ENCODE peak calls at places on chromosomes 16 and 17, in five cellular contexts. One of them, this sample, is unnamed. For H3K36me3, the result is how much of the 10 kb centered on the place peaks cover.

GRCh38 chr16:3618782-3619166 is 7.4 kb upstream of the SLX4 start:
- DNase-seq in vagina: no peak
- DNase-seq in lung: no peak
- DNase-seq in cardiac muscle cell: no peak
- DNase-seq in GM23338: no peak
- DNase-seq in this sample: no peak

GRCh38 chr17:41324180-41325075 is 8.9 kb upstream of the KRTAP17-1 start:
- DNase-seq in lung: no peak
- DNase-seq in vagina: peak
- DNase-seq in GM23338: peak
- DNase-seq in cardiac muscle cell: peak
- DNase-seq in this sample: peak

GRCh38 chr17:1865252-1866037 is 35.6 kb downstream of the RPA1 start:
- DNase-seq in vagina: no peak
- DNase-seq in GM23338: peak
- DNase-seq in cardiac muscle cell: peak
- DNase-seq in lung: no peak
- DNase-seq in this sample: peak

GRCh38 chr17:72299092-72299491 is 178.3 kb downstream of the SOX9 start:
- DNase-seq in lung: no peak
- DNase-seq in GM23338: no peak
- DNase-seq in cardiac muscle cell: no peak
- DNase-seq in vagina: no peak
- DNase-seq in this sample: no peak

GRCh38 chr16:68367891-68368601 is 57.2 kb downstream of the PRMT7 start:
- DNase-seq in cardiac muscle cell: no peak
- DNase-seq in GM23338: no peak
- DNase-seq in lung: no peak
- DNase-seq in vagina: no peak
- DNase-seq in this sample: no peak

GRCh38 chr16:50476486-50477260 is 71.5 kb upstream of the NKD1 start:
- DNase-seq in GM23338: no peak
- DNase-seq in cardiac muscle cell: no peak
- DNase-seq in lung: no peak
- DNase-seq in vagina: no peak
- DNase-seq in this sample: no peak

GRCh38 chr16:68429081-68429740 is 19.1 kb downstream of the SMPD3 start:
- DNase-seq in GM23338: no peak
- DNase-seq in lung: no peak
- DNase-seq in vagina: no peak
- DNase-seq in cardiac muscle cell: no peak
- DNase-seq in this sample: no peak

GRCh38 chr16:175145-175949 is 1.1 kb upstream of the HBA1 start:
- DNase-seq in vagina: no peak
- DNase-seq in lung: no peak
- DNase-seq in GM23338: no peak
- DNase-seq in cardiac muscle cell: no peak
- DNase-seq in this sample: no peak

GRCh38 chr17:44983563-44983962 is 15.5 kb upstream of the C1QL1 start:
- DNase-seq in cardiac muscle cell: peak
- DNase-seq in GM23338: no peak
- DNase-seq in lung: no peak
- DNase-seq in vagina: no peak
- DNase-seq in this sample: no peak

GRCh38 chr17:56284501-56284900 is 131.2 kb downstream of the ANKFN1 start:
- DNase-seq in cardiac muscle cell: no peak
- DNase-seq in vagina: no peak
- DNase-seq in GM23338: no peak
- DNase-seq in lung: no peak
- DNase-seq in this sample: no peak

GRCh38 chr17:40538019-40538935 is 27.0 kb downstream of the CCR7 start:
- DNase-seq in lung: peak
- DNase-seq in GM23338: no peak
- DNase-seq in cardiac muscle cell: no peak
- DNase-seq in vagina: no peak
- DNase-seq in this sample: no peak

GRCh38 chr16:54954220-54954619 is 23.6 kb downstream of the IRX5 start:
- DNase-seq in GM23338: no peak
- DNase-seq in cardiac muscle cell: no peak
- DNase-seq in vagina: no peak
- DNase-seq in lung: no peak
- DNase-seq in this sample: no peak

GRCh38 chr16:1014771-1015495 is 33.4 kb downstream of the SOX8 start:
- DNase-seq in cardiac muscle cell: peak
- DNase-seq in vagina: no peak
- DNase-seq in lung: no peak
- DNase-seq in GM23338: no peak
- DNase-seq in this sample: no peak

GRCh38 chr17:32772453-32773025 is 104.4 kb downstream of the MYO1D start:
- DNase-seq in cardiac muscle cell: no peak
- DNase-seq in vagina: no peak
- DNase-seq in GM23338: no peak
- DNase-seq in lung: no peak
- DNase-seq in this sample: no peak

GRCh38 chr16:89102035-89102776 is 8.6 kb downstream of the ACSF3 start:
- DNase-seq in GM23338: no peak
- DNase-seq in vagina: no peak
- DNase-seq in cardiac muscle cell: no peak
- DNase-seq in lung: no peak
- DNase-seq in this sample: no peak

GRCh38 chr16:89099905-89100304 is 6.3 kb downstream of the ACSF3 start:
- DNase-seq in vagina: no peak
- DNase-seq in GM23338: no peak
- DNase-seq in cardiac muscle cell: no peak
- DNase-seq in lung: no peak
- DNase-seq in this sample: no peak

GRCh38 chr16:89100601-89101302 is 7.1 kb downstream of the ACSF3 start:
- DNase-seq in vagina: no peak
- DNase-seq in cardiac muscle cell: no peak
- DNase-seq in lung: no peak
- DNase-seq in GM23338: no peak
- DNase-seq in this sample: no peak

GRCh38 chr16:89102777-89103073 is 9.1 kb downstream of the ACSF3 start:
- DNase-seq in cardiac muscle cell: no peak
- DNase-seq in lung: no peak
- DNase-seq in GM23338: no peak
- DNase-seq in vagina: no peak
- DNase-seq in this sample: no peak

GRCh38 chr16:89101303-89102034 is 7.8 kb downstream of the ACSF3 start:
- DNase-seq in vagina: no peak
- DNase-seq in cardiac muscle cell: no peak
- DNase-seq in GM23338: no peak
- DNase-seq in lung: no peak
- DNase-seq in this sample: no peak
- H3K36me3 ChIP-seq in vagina: under half
- H3K36me3 ChIP-seq in cardiac muscle cell: under half
- H3K36me3 ChIP-seq in GM23338: under half
- H3K36me3 ChIP-seq in lung: half or more
- H3K36me3 ChIP-seq in this sample: under half

GRCh38 chr16:89960966-89961365 is 12.4 kb downstream of the DEF8 start:
- DNase-seq in lung: no peak
- DNase-seq in GM23338: no peak
- DNase-seq in vagina: no peak
- DNase-seq in cardiac muscle cell: no peak
- DNase-seq in this sample: no peak
- H3K36me3 ChIP-seq in lung: half or more
- H3K36me3 ChIP-seq in GM23338: under half
- H3K36me3 ChIP-seq in vagina: under half
- H3K36me3 ChIP-seq in cardiac muscle cell: under half
- H3K36me3 ChIP-seq in this sample: under half

DNA sequence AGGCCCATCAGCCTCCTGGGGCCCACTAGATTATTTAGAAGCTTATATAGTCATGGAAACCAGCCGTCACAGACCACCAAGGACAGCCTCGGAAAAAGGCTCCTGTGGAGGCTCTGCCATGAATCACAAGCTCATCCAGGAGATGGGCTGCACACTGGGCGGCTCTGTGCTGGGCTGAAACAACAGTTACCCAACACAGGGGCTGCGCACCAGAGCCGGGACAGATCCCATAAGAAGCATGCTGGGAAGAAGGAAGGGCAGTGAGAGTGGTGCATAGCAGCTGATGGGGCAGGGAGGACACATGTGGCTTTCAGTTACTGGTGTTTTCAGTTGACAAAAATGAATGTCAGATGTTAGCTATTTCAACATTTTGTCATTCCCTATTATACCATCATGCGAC is 67.7 kb upstream of the GSG1L start:
- DNase-seq in lung: no peak
- DNase-seq in cardiac muscle cell: no peak
- DNase-seq in GM23338: no peak
- DNase-seq in vagina: no peak
- DNase-seq in this sample: no peak
- H3K36me3 ChIP-seq in lung: under half
- H3K36me3 ChIP-seq in cardiac muscle cell: under half
- H3K36me3 ChIP-seq in GM23338: under half
- H3K36me3 ChIP-seq in vagina: under half
- H3K36me3 ChIP-seq in this sample: half or more

GRCh38 chr16:89014611-89015230 is 37.7 kb upstream of the CBFA2T3 start:
- DNase-seq in cardiac muscle cell: no peak
- DNase-seq in lung: no peak
- DNase-seq in vagina: no peak
- DNase-seq in GM23338: no peak
- DNase-seq in this sample: no peak

GRCh38 chr16:89011909-89012621 is 35.1 kb upstream of the CBFA2T3 start:
- DNase-seq in GM23338: no peak
- DNase-seq in lung: no peak
- DNase-seq in cardiac muscle cell: no peak
- DNase-seq in vagina: no peak
- DNase-seq in this sample: no peak

GRCh38 chr16:89012622-89012995 is 35.6 kb upstream of the CBFA2T3 start:
- DNase-seq in lung: no peak
- DNase-seq in cardiac muscle cell: no peak
- DNase-seq in GM23338: no peak
- DNase-seq in vagina: no peak
- DNase-seq in this sample: no peak

GRCh38 chr16:89013692-89014455 is 36.9 kb upstream of the CBFA2T3 start:
- DNase-seq in vagina: no peak
- DNase-seq in cardiac muscle cell: no peak
- DNase-seq in lung: no peak
- DNase-seq in GM23338: no peak
- DNase-seq in this sample: no peak

DNA sequence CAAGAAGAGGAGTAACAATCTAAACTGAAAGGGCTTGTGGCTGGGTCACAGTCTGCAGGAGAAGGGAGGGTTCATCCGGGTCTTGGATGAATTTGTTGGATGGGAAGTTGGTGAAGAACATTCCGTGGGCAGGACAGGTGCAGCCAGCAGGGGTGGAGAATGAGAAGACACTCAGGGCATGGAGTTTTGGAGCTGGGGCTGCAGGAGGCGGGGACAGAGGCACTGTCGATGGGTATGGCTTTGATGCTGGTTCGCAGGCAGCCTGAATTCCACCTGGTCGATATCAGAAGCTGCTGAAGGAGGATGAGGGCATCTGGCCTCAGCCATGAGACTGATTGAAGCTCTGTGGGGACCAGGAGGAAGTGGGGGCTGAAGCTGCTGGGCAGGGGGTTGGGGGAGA is 36.1 kb upstream of the CBFA2T3 start:
- DNase-seq in lung: no peak
- DNase-seq in GM23338: no peak
- DNase-seq in vagina: no peak
- DNase-seq in cardiac muscle cell: no peak
- DNase-seq in this sample: no peak
- H3K36me3 ChIP-seq in lung: under half
- H3K36me3 ChIP-seq in GM23338: under half
- H3K36me3 ChIP-seq in vagina: under half
- H3K36me3 ChIP-seq in cardiac muscle cell: under half
- H3K36me3 ChIP-seq in this sample: under half

GRCh38 chr17:74818306-74818705 is 41.4 kb downstream of the GRIN2C start:
- DNase-seq in vagina: no peak
- DNase-seq in GM23338: peak
- DNase-seq in lung: no peak
- DNase-seq in cardiac muscle cell: no peak
- DNase-seq in this sample: no peak
- H3K36me3 ChIP-seq in vagina: under half
- H3K36me3 ChIP-seq in GM23338: under half
- H3K36me3 ChIP-seq in lung: under half
- H3K36me3 ChIP-seq in cardiac muscle cell: under half
- H3K36me3 ChIP-seq in this sample: under half

This sample was measured in Karpas-422.